ENCODE peak calls at places on chromosomes 11 and 22, in seven cellular contexts. One of them, this sample, is unnamed.

GRCh38 chr22:37284807-37285355 is 2.6 kb downstream of the CYTH4 start:
- DNase-seq in fibroblast of pulmonary artery: no peak
- DNase-seq in K562: no peak
- DNase-seq in fibroblast of villous mesenchyme: no peak
- DNase-seq in uterus: no peak
- DNase-seq in left lung: peak; percentile 87
- DNase-seq in AG10803: no peak
- DNase-seq in this sample: no peak

GRCh38 chr11:92425127-92425526 is 200.5 kb downstream of the FAT3 start:
- DNase-seq in K562: no peak
- DNase-seq in AG10803: no peak
- DNase-seq in uterus: no peak
- DNase-seq in left lung: no peak
- DNase-seq in fibroblast of pulmonary artery: no peak
- DNase-seq in fibroblast of villous mesenchyme: no peak
- DNase-seq in this sample: no peak

GRCh38 chr11:115959098-115959497 is 454.9 kb upstream of the CADM1 start:
- DNase-seq in fibroblast of villous mesenchyme: no peak
- DNase-seq in K562: no peak
- DNase-seq in AG10803: no peak
- DNase-seq in fibroblast of pulmonary artery: no peak
- DNase-seq in left lung: no peak
- DNase-seq in uterus: no peak
- DNase-seq in this sample: no peak

GRCh38 chr11:118060879-118061278 is 16.0 kb upstream of the TMPRSS4 start:
- DNase-seq in fibroblast of pulmonary artery: no peak
- DNase-seq in fibroblast of villous mesenchyme: no peak
- DNase-seq in uterus: no peak
- DNase-seq in left lung: peak; percentile 70
- DNase-seq in AG10803: no peak
- DNase-seq in K562: peak; percentile 49
- DNase-seq in this sample: no peak

GRCh38 chr22:22940961-22941605 is 53.5 kb downstream of the IGLL5 start:
- DNase-seq in fibroblast of pulmonary artery: no peak
- DNase-seq in uterus: no peak
- DNase-seq in K562: no peak
- DNase-seq in AG10803: no peak
- DNase-seq in left lung: peak; percentile 20
- DNase-seq in fibroblast of villous mesenchyme: no peak
- DNase-seq in this sample: no peak

GRCh38 chr11:109037856-109038780 is 373.2 kb downstream of the DDX10 start:
- DNase-seq in left lung: no peak
- DNase-seq in fibroblast of pulmonary artery: peak; percentile 82
- DNase-seq in AG10803: peak; percentile 99
- DNase-seq in uterus: no peak
- DNase-seq in fibroblast of villous mesenchyme: peak; percentile 44
- DNase-seq in K562: no peak
- DNase-seq in this sample: no peak

GRCh38 chr11:31870609-31871309 is 59.6 kb upstream of the PAX6 start:
- DNase-seq in K562: peak; percentile 32
- DNase-seq in AG10803: peak; percentile 28
- DNase-seq in uterus: no peak
- DNase-seq in fibroblast of villous mesenchyme: peak; percentile 30
- DNase-seq in left lung: no peak
- DNase-seq in fibroblast of pulmonary artery: peak; percentile 58
- DNase-seq in this sample: no peak

GRCh38 chr22:38069372-38070249 is 12.4 kb downstream of the PICK1 start:
- DNase-seq in fibroblast of pulmonary artery: peak; percentile 31
- DNase-seq in left lung: no peak
- DNase-seq in K562: peak; percentile 61
- DNase-seq in AG10803: peak; percentile 44
- DNase-seq in uterus: peak; percentile 71
- DNase-seq in fibroblast of villous mesenchyme: peak; percentile 49
- DNase-seq in this sample: no peak

GRCh38 chr11:120863359-120863758 is 160.5 kb upstream of the TBCEL start:
- DNase-seq in K562: no peak
- DNase-seq in uterus: no peak
- DNase-seq in left lung: no peak
- DNase-seq in fibroblast of pulmonary artery: peak; percentile 5
- DNase-seq in AG10803: peak; percentile 33
- DNase-seq in fibroblast of villous mesenchyme: no peak
- DNase-seq in this sample: no peak

GRCh38 chr11:93039841-93040240 is 70.4 kb downstream of the MTNR1B start:
- DNase-seq in AG10803: no peak
- DNase-seq in left lung: no peak
- DNase-seq in fibroblast of villous mesenchyme: no peak
- DNase-seq in fibroblast of pulmonary artery: no peak
- DNase-seq in K562: no peak
- DNase-seq in uterus: no peak
- DNase-seq in this sample: no peak

GRCh38 chr11:41917900-41918299 is 458.4 kb upstream of the LRRC4C start:
- DNase-seq in fibroblast of pulmonary artery: no peak
- DNase-seq in K562: no peak
- DNase-seq in fibroblast of villous mesenchyme: no peak
- DNase-seq in uterus: no peak
- DNase-seq in left lung: no peak
- DNase-seq in AG10803: no peak
- DNase-seq in this sample: no peak

GRCh38 chr11:119764108-119764874 is 35.3 kb upstream of the NECTIN1 start:
- DNase-seq in K562: no peak
- DNase-seq in fibroblast of pulmonary artery: no peak
- DNase-seq in AG10803: peak; percentile 69
- DNase-seq in fibroblast of villous mesenchyme: peak; percentile 21
- DNase-seq in uterus: no peak
- DNase-seq in left lung: peak; percentile 52
- DNase-seq in this sample: peak; percentile 12

GRCh38 chr11:107493117-107493516 is 35.5 kb upstream of the CWF19L2 start:
- DNase-seq in K562: no peak
- DNase-seq in uterus: no peak
- DNase-seq in AG10803: peak; percentile 52
- DNase-seq in fibroblast of pulmonary artery: peak; percentile 11
- DNase-seq in left lung: no peak
- DNase-seq in fibroblast of villous mesenchyme: no peak
- DNase-seq in this sample: peak; percentile 20

GRCh38 chr11:12767577-12767976 is 93.4 kb downstream of the TEAD1 start:
- DNase-seq in fibroblast of villous mesenchyme: no peak
- DNase-seq in K562: no peak
- DNase-seq in AG10803: no peak
- DNase-seq in uterus: no peak
- DNase-seq in left lung: no peak
- DNase-seq in fibroblast of pulmonary artery: no peak
- DNase-seq in this sample: no peak

GRCh38 chr11:125953401-125953935 is 7.6 kb downstream of the VSIG10L2 start:
- DNase-seq in K562: no peak
- DNase-seq in fibroblast of pulmonary artery: no peak
- DNase-seq in left lung: no peak
- DNase-seq in AG10803: no peak
- DNase-seq in uterus: no peak
- DNase-seq in fibroblast of villous mesenchyme: no peak
- DNase-seq in this sample: no peak

DNA sequence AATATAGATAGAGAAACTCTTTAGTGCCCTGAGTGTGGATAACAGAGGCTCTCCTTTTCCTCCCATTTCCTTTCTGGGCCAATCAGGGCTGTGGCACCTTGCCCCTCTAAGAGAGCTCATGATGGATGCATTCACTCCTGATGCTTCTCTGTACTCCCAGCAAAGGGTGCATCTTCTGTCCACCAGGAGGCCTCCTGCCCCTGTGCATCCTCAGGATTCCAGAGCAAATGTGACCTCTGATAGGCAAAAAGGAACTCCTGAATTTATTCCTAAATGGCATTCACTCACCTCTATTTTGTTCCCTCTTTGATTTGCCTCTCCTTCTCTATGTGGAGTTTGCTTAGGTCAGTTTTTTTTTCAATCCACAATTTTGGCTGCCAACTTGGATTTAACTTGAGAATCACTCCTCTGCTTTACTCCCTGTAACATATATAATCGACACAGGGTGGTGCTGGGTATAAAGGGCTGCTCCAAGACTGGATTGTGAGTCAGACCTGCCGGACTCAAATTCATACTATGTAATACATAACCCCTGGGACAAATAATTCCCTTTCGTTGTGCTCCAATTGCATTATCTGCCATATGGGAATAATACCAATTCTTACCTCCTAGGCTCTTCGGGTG is 1.1 kb upstream of the MRGPRX4 start:
- DNase-seq in fibroblast of pulmonary artery: peak; percentile 26
- DNase-seq in AG10803: peak; percentile 33
- DNase-seq in K562: peak; percentile 32
- DNase-seq in left lung: no peak
- DNase-seq in fibroblast of villous mesenchyme: peak; percentile 19
- DNase-seq in uterus: no peak
- DNase-seq in this sample: peak; percentile 10
- TF ChIP-seq CTCF in fibroblast of pulmonary artery: peak; percentile 59
- TF ChIP-seq CTCF in AG10803: peak; percentile 72
- TF ChIP-seq CTCF in K562: peak; percentile 64
- TF ChIP-seq CTCF in left lung: peak; percentile 15
- TF ChIP-seq CTCF in fibroblast of villous mesenchyme: peak; percentile 58
- TF ChIP-seq CTCF in uterus: no peak
- TF ChIP-seq CTCF in this sample: peak; percentile 66

DNA sequence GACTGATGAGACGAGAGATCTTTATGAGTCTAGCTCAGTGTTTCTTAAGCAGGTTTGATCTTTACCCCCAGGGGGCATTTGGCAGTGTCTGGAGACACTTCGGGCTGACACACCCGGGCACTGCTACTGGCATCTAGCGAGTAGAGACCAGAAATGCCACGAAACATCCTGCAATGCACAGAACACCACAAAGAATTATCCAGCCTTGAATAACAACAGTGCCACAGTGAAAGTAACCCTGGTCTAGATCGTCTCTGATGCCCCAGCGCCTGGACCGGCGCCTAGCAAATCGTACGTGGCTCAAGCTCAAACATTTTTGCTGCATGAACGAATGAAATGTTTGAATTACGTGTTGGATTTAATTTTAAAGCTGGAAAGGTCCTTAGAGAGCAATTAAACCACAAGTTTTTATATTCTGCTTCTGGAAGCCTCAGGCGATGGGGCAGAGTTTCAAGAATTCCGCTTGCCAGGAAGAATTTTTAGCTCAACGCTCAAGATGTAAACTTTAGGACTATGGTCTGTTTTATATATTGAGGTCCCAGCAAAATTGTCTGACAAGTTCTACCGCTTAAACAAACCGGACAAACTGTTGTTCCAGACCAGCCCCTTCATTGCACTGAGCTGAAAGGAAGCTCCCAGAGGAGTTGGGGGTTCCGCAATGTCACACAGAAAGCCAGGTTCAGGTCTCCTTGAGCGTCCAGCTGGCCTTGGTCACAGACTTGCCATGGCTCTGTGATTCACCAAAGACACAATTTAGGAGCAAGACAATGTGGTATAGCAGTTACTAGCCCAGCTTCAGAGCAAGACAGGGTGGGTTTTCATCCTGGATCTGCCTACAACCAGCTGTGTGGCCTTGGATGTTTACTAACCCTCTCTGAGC is 44.2 kb upstream of the SMTN start:
- DNase-seq in K562: no peak
- DNase-seq in fibroblast of villous mesenchyme: peak; percentile 86
- DNase-seq in AG10803: peak; percentile 90
- DNase-seq in left lung: no peak
- DNase-seq in fibroblast of pulmonary artery: no peak
- DNase-seq in uterus: peak; percentile 77
- DNase-seq in this sample: peak; percentile 41
- H3K4me3 ChIP-seq in K562: no peak overlapping the region
- H3K4me3 ChIP-seq in fibroblast of villous mesenchyme: peak overlapping the region; percentile 40
- H3K4me3 ChIP-seq in AG10803: peak overlapping the region; percentile 41
- H3K4me3 ChIP-seq in left lung: no peak overlapping the region
- H3K4me3 ChIP-seq in fibroblast of pulmonary artery: no peak overlapping the region
- H3K4me3 ChIP-seq in uterus: no peak overlapping the region
- H3K4me3 ChIP-seq in this sample: peak overlapping the region; percentile 9

GRCh38 chr11:85823816-85824215 is 12.9 kb upstream of the SYTL2 start:
- DNase-seq in fibroblast of villous mesenchyme: no peak
- DNase-seq in uterus: no peak
- DNase-seq in K562: no peak
- DNase-seq in fibroblast of pulmonary artery: no peak
- DNase-seq in AG10803: peak; percentile 6
- DNase-seq in left lung: no peak
- DNase-seq in this sample: no peak

GRCh38 chr11:85827768-85828639 is 17.1 kb upstream of the SYTL2 start:
- DNase-seq in fibroblast of pulmonary artery: peak; percentile 75
- DNase-seq in uterus: no peak
- DNase-seq in left lung: no peak
- DNase-seq in K562: no peak
- DNase-seq in fibroblast of villous mesenchyme: peak; percentile 94
- DNase-seq in AG10803: peak; percentile 96
- DNase-seq in this sample: peak; percentile 66

GRCh38 chr11:85828640-85828978 is 17.7 kb upstream of the SYTL2 start:
- DNase-seq in left lung: no peak
- DNase-seq in K562: no peak
- DNase-seq in AG10803: no peak
- DNase-seq in uterus: no peak
- DNase-seq in fibroblast of villous mesenchyme: no peak
- DNase-seq in fibroblast of pulmonary artery: no peak
- DNase-seq in this sample: no peak

GRCh38 chr11:85825590-85825989 is 14.6 kb upstream of the SYTL2 start:
- DNase-seq in AG10803: no peak
- DNase-seq in fibroblast of villous mesenchyme: no peak
- DNase-seq in uterus: no peak
- DNase-seq in left lung: no peak
- DNase-seq in K562: no peak
- DNase-seq in fibroblast of pulmonary artery: no peak
- DNase-seq in this sample: no peak

GRCh38 chr11:85826096-85826855 is 15.3 kb upstream of the SYTL2 start:
- DNase-seq in K562: no peak
- DNase-seq in fibroblast of villous mesenchyme: peak; percentile 33
- DNase-seq in left lung: no peak
- DNase-seq in AG10803: peak; percentile 56
- DNase-seq in fibroblast of pulmonary artery: peak; percentile 30
- DNase-seq in uterus: peak; percentile 57
- DNase-seq in this sample: no peak
- TF ChIP-seq CTCF in K562: peak; percentile 31
- TF ChIP-seq CTCF in fibroblast of villous mesenchyme: peak; percentile 63
- TF ChIP-seq CTCF in left lung: no peak
- TF ChIP-seq CTCF in AG10803: peak; percentile 78
- TF ChIP-seq CTCF in fibroblast of pulmonary artery: peak; percentile 53
- TF ChIP-seq CTCF in uterus: peak; percentile 58
- TF ChIP-seq CTCF in this sample: peak; percentile 56

DNA sequence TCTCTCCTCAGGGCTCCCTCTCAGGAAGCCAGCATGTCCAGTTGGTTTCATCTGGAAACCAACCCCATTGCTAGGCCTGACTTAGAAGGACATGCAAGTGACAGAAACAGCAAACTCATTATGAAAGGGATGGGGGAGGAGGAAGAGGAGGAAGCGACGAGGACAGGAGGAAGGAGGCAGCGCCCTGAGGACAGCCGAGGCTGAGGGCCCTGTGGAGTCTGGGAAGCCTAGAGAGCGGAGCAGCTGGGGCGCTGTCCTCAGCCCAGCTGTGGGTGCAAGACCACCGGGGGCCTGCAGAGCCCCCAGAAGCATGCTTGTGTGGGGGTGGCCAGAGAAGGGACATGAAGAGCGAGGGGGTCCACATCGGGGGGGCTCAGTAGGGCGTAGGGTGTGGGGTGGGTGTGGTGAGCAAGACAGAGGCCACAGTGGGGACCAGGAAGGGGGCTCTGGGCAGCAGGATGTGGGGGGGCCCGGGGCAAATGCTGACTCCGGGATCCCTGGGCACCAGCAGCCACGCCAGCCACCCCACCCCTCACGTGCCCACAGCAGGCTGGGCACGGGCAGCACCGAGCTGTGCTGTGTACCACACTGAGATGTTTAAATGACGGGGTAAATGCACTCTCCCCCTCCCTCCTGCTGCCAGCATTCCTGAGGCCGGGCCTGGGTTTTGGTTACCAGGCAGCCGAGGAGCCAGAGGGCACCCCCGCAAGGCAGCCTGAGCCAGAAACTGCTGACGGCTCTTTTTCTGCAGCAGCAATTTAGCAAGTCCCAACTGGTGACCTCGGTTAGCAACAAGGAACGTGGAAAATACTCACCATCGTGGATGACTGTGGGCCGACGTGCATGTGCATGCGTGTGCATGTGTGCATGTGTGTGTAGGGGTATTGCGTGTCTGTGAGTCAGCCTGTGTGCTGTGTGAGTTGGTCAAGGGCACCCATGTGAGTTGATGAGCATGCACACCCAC is 82.7 kb upstream of the LINC01488 start:
- DNase-seq in uterus: no peak
- DNase-seq in left lung: peak; percentile 29
- DNase-seq in fibroblast of villous mesenchyme: peak; percentile 52
- DNase-seq in fibroblast of pulmonary artery: no peak
- DNase-seq in AG10803: peak; percentile 79
- DNase-seq in K562: no peak
- DNase-seq in this sample: no peak
- H3K4me3 ChIP-seq in uterus: no peak overlapping the region
- H3K4me3 ChIP-seq in left lung: no peak overlapping the region
- H3K4me3 ChIP-seq in fibroblast of villous mesenchyme: no peak overlapping the region
- H3K4me3 ChIP-seq in fibroblast of pulmonary artery: no peak overlapping the region
- H3K4me3 ChIP-seq in AG10803: no peak overlapping the region
- H3K4me3 ChIP-seq in K562: no peak overlapping the region
- H3K4me3 ChIP-seq in this sample: no peak overlapping the region